ENCODE peak calls at places on chromosome 3, in six cellular contexts. X is M059J, Q is cardiac fibroblast, R is NCI-H345, D is glutamatergic neuron, H is IMR-90. E is an unnamed sample.

GRCh38 chr3:26630669-26631384 is 8.3 kb downstream of the LRRC3B start:
- DNase-seq in Q (no peak), D (no peak), H (no peak), X (no peak), R (no peak), E (no peak)

GRCh38 chr3:75886971-75887526 is 101.7 kb upstream of the ZNF717 start:
- DNase-seq in H (no peak), D (no peak), Q (peak; percentile 2), X (no peak), R (no peak), E (no peak)

GRCh38 chr3:118846176-118846575 is 188.5 kb downstream of the IGSF11 start:
- DNase-seq in X (peak; percentile 9), Q (no peak), R (no peak), H (no peak), D (no peak), E (no peak)

GRCh38 chr3:43998841-43999805 is 242.6 kb upstream of the TOPAZ1 start:
- DNase-seq in D (peak; percentile 81), R (peak; percentile 90), Q (peak; percentile 69), H (no peak), X (peak; percentile 71), E (peak; percentile 19)

GRCh38 chr3:177446160-177446559 is 248.9 kb upstream of the TBL1XR1 start:
- DNase-seq in D (no peak), H (no peak), Q (no peak), R (no peak), X (no peak), E (no peak)

GRCh38 chr3:62940763-62941632 is 65.8 kb upstream of the CADPS start:
- DNase-seq in H (peak; percentile 1), Q (peak; percentile 38), X (no peak), D (no peak), R (no peak), E (no peak)

GRCh38 chr3:12340506-12340905 is 51.6 kb downstream of the PPARG start:
- DNase-seq in R (no peak), D (no peak), Q (no peak), H (no peak), X (no peak), E (no peak)

GRCh38 chr3:129346690-129347440 is 68.2 kb downstream of the HMCES start:
- DNase-seq in H (no peak), R (no peak), Q (no peak), X (peak; percentile 25), D (no peak), E (no peak)

GRCh38 chr3:118801899-118802298 is 232.7 kb downstream of the IGSF11 start:
- DNase-seq in H (no peak), D (no peak), Q (no peak), X (no peak), R (no peak), E (no peak)

GRCh38 chr3:129422897-129423296 is 5.5 kb downstream of the EFCAB12 start:
- DNase-seq in X (no peak), H (no peak), R (no peak), Q (no peak), D (no peak), E (no peak)

GRCh38 chr3:13558651-13559050 is 9.7 kb downstream of the FBLN2 start:
- DNase-seq in H (no peak), R (no peak), D (no peak), X (no peak), Q (no peak), E (no peak)

GRCh38 chr3:106403746-106404145 is 534.9 kb upstream of the CBLB start:
- DNase-seq in D (peak; percentile 75), X (no peak), Q (no peak), R (no peak), H (no peak), E (no peak)

GRCh38 chr3:120349819-120350125 is 618 bp upstream of the LRRC58 start:
- DNase-seq in Q (no peak), H (no peak), X (no peak), R (no peak), D (no peak), E (no peak)

GRCh38 chr3:58333206-58334012 is 717 bp downstream of the PXK start:
- DNase-seq in Q (peak; percentile 42), H (no peak), X (peak; percentile 35), R (peak; percentile 2), D (peak; percentile 35), E (peak; percentile 53)

GRCh38 chr3:79810101-79810500 is 42.3 kb upstream of the ROBO1 start:
- DNase-seq in H (no peak), R (no peak), Q (no peak), D (no peak), X (no peak), E (no peak)

GRCh38 chr3:195385526-195385925 is 57.3 kb downstream of the ACAP2 start:
- DNase-seq in X (peak; percentile 47), Q (peak; percentile 63), R (no peak), H (peak; percentile 23), D (no peak), E (no peak)

E was measured in activated naive CD8-positive, alpha-beta T cell treated with anti-CD3 and anti-CD28 coated beads, Interleukin-2, amount 50 U/mL, for 24 hours.